ENCODE peak calls at places on chromosome 4, in nine cellular contexts. Y is HCT116, E is body of pancreas, T is stomach, H is H54, N is ovary, J is suprapubic skin, C is IMR-90, G is spleen. U is an unnamed sample.
A peak's percentile ranks its signal among the peaks of the same experiment; 100 is the strongest.

GRCh38 chr4:48017108-48017527 is 546 bp downstream of the NIPAL1 start:
- DNase-seq in E (peak; percentile 69), Y (peak; percentile 51), H (peak; percentile 7), N (peak; percentile 22), G (peak; percentile 79), T (peak; percentile 69), J (peak; percentile 77), C (peak; percentile 66), U (peak; percentile 23)

GRCh38 chr4:108512615-108513505 is 107.5 kb upstream of the RPL34 start:
- DNase-seq in N (no peak), G (no peak), Y (no peak), J (no peak), T (no peak), H (no peak), E (peak; percentile 20), C (peak; percentile 66), U (peak; percentile 19)

GRCh38 chr4:212438-213174 is 88.3 kb downstream of the ZNF718 start:
- DNase-seq in Y (no peak), J (peak; percentile 86), C (peak; percentile 71), H (no peak), N (peak; percentile 71), G (peak; percentile 77), E (peak; percentile 80), T (peak; percentile 38), U (no peak)

GRCh38 chr4:174485025-174485424 is 37.3 kb downstream of the HPGD start:
- DNase-seq in E (no peak), T (no peak), C (no peak), Y (no peak), H (no peak), N (no peak), J (no peak), G (no peak), U (no peak)

GRCh38 chr4:174427562-174428140 is 94.6 kb downstream of the HPGD start:
- DNase-seq in C (no peak), T (no peak), H (no peak), J (no peak), Y (no peak), E (no peak), G (no peak), N (no peak), U (no peak)

GRCh38 chr4:32824321-32824720 is 2104.2 kb downstream of the PCDH7 start:
- DNase-seq in N (no peak), G (no peak), T (no peak), J (no peak), Y (no peak), C (no peak), H (no peak), E (no peak), U (no peak)

GRCh38 chr4:90718926-90719325 is 591.7 kb downstream of the CCSER1 start:
- DNase-seq in G (peak; percentile 50), E (no peak), Y (no peak), N (no peak), C (no peak), T (no peak), H (no peak), J (no peak), U (no peak)

GRCh38 chr4:1462009-1462767 is 55.9 kb upstream of the NKX1-1 start:
- DNase-seq in Y (no peak), T (no peak), N (no peak), E (no peak), J (no peak), H (no peak), G (peak; percentile 62), C (no peak), U (no peak)

GRCh38 chr4:143554728-143555597 is 41.5 kb downstream of the SMARCA5 start:
- DNase-seq in H (no peak), G (no peak), E (no peak), J (no peak), C (no peak), Y (no peak), T (no peak), N (no peak), U (no peak)

GRCh38 chr4:95155759-95156451 is 392.9 kb downstream of the UNC5C start:
- DNase-seq in H (peak; percentile 1), T (no peak), Y (peak; percentile 22), C (peak; percentile 41), E (no peak), N (no peak), J (no peak), G (no peak), U (peak; percentile 44)

GRCh38 chr4:183504064-183504929 is 561 bp upstream of the ING2 start:
- DNase-seq in H (peak; percentile 65), G (peak; percentile 100), T (peak; percentile 100), J (peak; percentile 99), Y (peak; percentile 83), N (peak; percentile 99), C (peak; percentile 96), E (peak; percentile 99), U (peak; percentile 97)
- TF ChIP-seq POLR2A in H (peak; percentile 64), G (no peak), T (no peak), J (no peak), Y (no peak), N (peak; percentile 61), C (peak; percentile 74), E (peak; percentile 66), U (peak; percentile 86)

DNA sequence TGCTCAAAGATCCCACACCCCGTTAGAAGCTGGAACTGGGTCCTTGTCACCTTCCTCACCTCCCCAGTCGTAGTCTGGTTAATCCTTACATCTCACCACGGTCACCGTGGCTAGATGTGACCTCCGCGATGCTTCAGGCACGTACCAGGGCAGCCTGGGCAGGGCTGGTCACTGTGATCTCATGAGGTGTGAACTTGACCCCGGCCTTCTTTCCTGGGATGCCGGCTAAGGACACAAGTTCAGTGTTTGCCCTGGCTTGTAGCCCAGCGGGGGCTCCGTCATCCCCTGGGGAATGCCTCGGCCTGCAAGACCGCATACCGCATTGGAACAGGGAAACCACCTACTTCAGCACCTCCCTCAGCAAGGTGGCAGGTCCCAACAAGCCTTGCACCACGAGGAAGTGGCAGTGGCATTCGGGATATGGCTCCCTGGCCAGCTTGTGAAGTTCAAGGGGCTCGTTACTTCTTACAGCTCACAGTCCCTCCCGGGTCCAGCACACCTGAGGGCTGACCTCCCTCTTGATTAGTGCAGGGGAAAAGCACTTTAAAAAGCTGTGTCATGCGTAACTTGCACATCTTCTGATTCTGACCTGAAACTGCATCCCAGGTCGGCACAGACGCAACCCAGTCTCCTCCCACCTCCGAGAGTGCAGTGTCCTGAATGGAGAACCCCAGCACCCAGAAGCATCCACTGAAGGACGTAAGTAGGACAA is 25.9 kb downstream of the NOP14 start:
- DNase-seq in C (no peak), Y (peak; percentile 68), N (peak; percentile 41), E (peak; percentile 41), T (peak; percentile 67), G (peak; percentile 75), H (no peak), J (peak; percentile 82), U (no peak)
- TF ChIP-seq POLR2A in C (no peak), Y (no peak), N (no peak), E (no peak), T (no peak), G (no peak), H (no peak), J (no peak), U (no peak)

GRCh38 chr4:7067147-7067522 is 729 bp downstream of the GRPEL1 start:
- DNase-seq in J (no peak), H (no peak), Y (no peak), E (peak; percentile 62), G (peak; percentile 94), C (no peak), N (no peak), T (peak; percentile 51), U (no peak)

GRCh38 chr4:7068279-7068842 is 497 bp upstream of the GRPEL1 start:
- DNase-seq in C (no peak), Y (no peak), E (no peak), T (no peak), H (no peak), N (no peak), G (no peak), J (peak; percentile 99), U (no peak)

GRCh38 chr4:7066493-7066892 is 1.4 kb downstream of the GRPEL1 start:
- DNase-seq in Y (no peak), N (peak; percentile 19), E (no peak), C (no peak), J (peak; percentile 53), T (no peak), G (no peak), H (no peak), U (no peak)

GRCh38 chr4:7068883-7069282 is 1.0 kb upstream of the GRPEL1 start:
- DNase-seq in C (no peak), N (peak; percentile 43), G (peak; percentile 87), E (no peak), Y (no peak), H (no peak), J (peak; percentile 76), T (no peak), U (peak; percentile 67)

GRCh38 chr4:7067523-7068278 is at the start of gene GRPEL1:
- DNase-seq in C (peak; percentile 99), E (peak; percentile 100), Y (peak; percentile 98), G (peak; percentile 99), T (peak; percentile 100), H (peak; percentile 81), N (peak; percentile 100), J (peak; percentile 84), U (peak; percentile 100)
- TF ChIP-seq POLR2A in C (peak; percentile 95), E (peak; percentile 92), Y (peak; percentile 96), G (peak; percentile 96), T (peak; percentile 94), H (peak; percentile 100), N (peak; percentile 88), J (peak; percentile 73), U (peak; percentile 97)

DNA sequence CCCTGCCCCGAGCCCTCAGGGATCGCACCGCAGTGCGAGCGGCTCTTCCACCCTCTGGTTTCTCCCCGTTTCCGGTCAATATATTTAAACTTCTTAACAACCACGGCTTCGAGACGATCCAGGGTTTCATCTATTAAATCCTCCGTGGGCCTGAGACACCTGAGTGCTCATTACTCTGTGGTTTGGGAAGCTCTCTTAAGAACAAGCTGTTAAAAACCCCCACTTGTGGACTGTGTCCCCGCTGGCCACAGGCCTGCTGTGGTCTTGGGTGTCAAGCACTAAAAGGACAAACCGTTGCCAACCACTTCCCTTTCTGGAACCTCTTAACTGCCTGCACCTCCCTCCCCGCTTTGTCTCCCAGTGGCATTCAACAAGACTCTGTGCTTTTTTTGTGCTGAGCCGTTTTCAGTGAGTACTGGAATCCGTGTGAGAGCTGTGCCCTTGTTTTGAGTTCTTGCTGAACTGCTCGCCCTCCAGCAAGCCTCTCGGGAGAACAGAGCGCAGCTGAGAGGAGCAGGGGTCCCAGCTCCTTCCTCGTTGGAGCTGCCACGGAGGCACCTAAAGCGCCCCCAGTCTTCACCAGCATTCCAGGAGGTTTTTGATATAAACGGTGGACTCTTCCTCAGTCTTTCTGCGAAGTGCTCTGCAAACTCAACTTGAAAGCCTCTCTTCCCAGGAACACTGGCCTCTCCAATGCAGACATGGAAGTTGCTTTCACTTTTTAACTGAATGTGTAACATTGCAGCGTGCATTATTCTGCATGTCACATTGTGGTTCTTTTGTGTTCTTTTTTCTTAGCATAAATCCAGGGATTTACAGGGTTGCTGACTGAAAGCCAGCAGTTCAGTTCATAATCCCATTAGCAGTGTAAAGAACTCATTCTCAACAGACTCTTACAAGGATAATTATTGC is 706 bp upstream of the IGFBP7 start:
- DNase-seq in G (peak; percentile 79), E (peak; percentile 20), H (no peak), N (peak; percentile 41), J (no peak), Y (no peak), T (peak; percentile 30), C (peak; percentile 68), U (peak; percentile 34)
- TF ChIP-seq POLR2A in G (no peak), E (no peak), H (peak; percentile 24), N (peak; percentile 6), J (no peak), Y (no peak), T (no peak), C (no peak), U (no peak)